ENCODE peak calls at places on chromosomes 11 and 22, in nine cellular contexts. One of them, this sample, is unnamed.

GRCh38 chr11:62472063-62472884 is 53.4 kb downstream of the SCGB1A1 start:
- DNase-seq in colonic mucosa: no peak
- DNase-seq in CD8-positive, alpha-beta memory T cell: no peak
- DNase-seq in aorta: no peak
- DNase-seq in prostate gland: no peak
- DNase-seq in CD8-positive, alpha-beta T cell: no peak
- DNase-seq in neural progenitor cell: no peak
- DNase-seq in DND-41: no peak
- DNase-seq in CD4-positive, CD25-positive, alpha-beta regulatory T cell: no peak
- DNase-seq in this sample: no peak

GRCh38 chr11:88420165-88420781 is 82.7 kb upstream of the CTSC start:
- DNase-seq in colonic mucosa: no peak
- DNase-seq in CD8-positive, alpha-beta memory T cell: no peak
- DNase-seq in aorta: no peak
- DNase-seq in prostate gland: no peak
- DNase-seq in CD8-positive, alpha-beta T cell: no peak
- DNase-seq in neural progenitor cell: no peak
- DNase-seq in DND-41: no peak
- DNase-seq in CD4-positive, CD25-positive, alpha-beta regulatory T cell: no peak
- DNase-seq in this sample: peak; percentile 73

GRCh38 chr11:13216019-13217006 is 61.3 kb upstream of the BMAL1 start:
- DNase-seq in colonic mucosa: no peak
- DNase-seq in CD8-positive, alpha-beta memory T cell: no peak
- DNase-seq in aorta: peak; percentile 81
- DNase-seq in prostate gland: no peak
- DNase-seq in CD8-positive, alpha-beta T cell: no peak
- DNase-seq in neural progenitor cell: peak; percentile 61
- DNase-seq in DND-41: no peak
- DNase-seq in CD4-positive, CD25-positive, alpha-beta regulatory T cell: no peak
- DNase-seq in this sample: peak; percentile 95

GRCh38 chr11:33801821-33802413 is 27.6 kb upstream of the FBXO3 start:
- DNase-seq in colonic mucosa: no peak
- DNase-seq in CD8-positive, alpha-beta memory T cell: no peak
- DNase-seq in aorta: no peak
- DNase-seq in prostate gland: no peak
- DNase-seq in CD8-positive, alpha-beta T cell: no peak
- DNase-seq in neural progenitor cell: peak; percentile 47
- DNase-seq in DND-41: no peak
- DNase-seq in CD4-positive, CD25-positive, alpha-beta regulatory T cell: no peak
- DNase-seq in this sample: no peak

GRCh38 chr11:135027461-135027860 is 615.4 kb upstream of the B3GAT1 start:
- DNase-seq in colonic mucosa: no peak
- DNase-seq in CD8-positive, alpha-beta memory T cell: no peak
- DNase-seq in aorta: no peak
- DNase-seq in prostate gland: no peak
- DNase-seq in CD8-positive, alpha-beta T cell: no peak
- DNase-seq in neural progenitor cell: peak; percentile 82
- DNase-seq in DND-41: peak; percentile 70
- DNase-seq in CD4-positive, CD25-positive, alpha-beta regulatory T cell: no peak
- DNase-seq in this sample: no peak

GRCh38 chr22:45861259-45861658 is 115.7 kb downstream of the WNT7B start:
- DNase-seq in colonic mucosa: no peak
- DNase-seq in CD8-positive, alpha-beta memory T cell: no peak
- DNase-seq in aorta: no peak
- DNase-seq in prostate gland: no peak
- DNase-seq in CD8-positive, alpha-beta T cell: no peak
- DNase-seq in neural progenitor cell: no peak
- DNase-seq in DND-41: no peak
- DNase-seq in CD4-positive, CD25-positive, alpha-beta regulatory T cell: no peak
- DNase-seq in this sample: no peak

GRCh38 chr11:75547617-75548054 is 14.4 kb upstream of the SERPINH1 start:
- DNase-seq in colonic mucosa: peak; percentile 57
- DNase-seq in CD8-positive, alpha-beta memory T cell: no peak
- DNase-seq in aorta: peak; percentile 89
- DNase-seq in prostate gland: peak; percentile 48
- DNase-seq in CD8-positive, alpha-beta T cell: peak; percentile 56
- DNase-seq in neural progenitor cell: peak; percentile 88
- DNase-seq in DND-41: peak; percentile 32
- DNase-seq in CD4-positive, CD25-positive, alpha-beta regulatory T cell: no peak
- DNase-seq in this sample: no peak

GRCh38 chr11:67674442-67674871 is at the start of gene ALDH3B2:
- DNase-seq in colonic mucosa: peak; percentile 89
- DNase-seq in CD8-positive, alpha-beta memory T cell: no peak
- DNase-seq in aorta: no peak
- DNase-seq in prostate gland: peak; percentile 85
- DNase-seq in CD8-positive, alpha-beta T cell: no peak
- DNase-seq in neural progenitor cell: no peak
- DNase-seq in DND-41: peak; percentile 4
- DNase-seq in CD4-positive, CD25-positive, alpha-beta regulatory T cell: no peak
- DNase-seq in this sample: peak; percentile 80

GRCh38 chr11:32088117-32088941 is 2.5 kb upstream of the RCN1 start:
- DNase-seq in colonic mucosa: peak; percentile 38
- DNase-seq in CD8-positive, alpha-beta memory T cell: no peak
- DNase-seq in aorta: peak; percentile 86
- DNase-seq in prostate gland: peak; percentile 36
- DNase-seq in CD8-positive, alpha-beta T cell: no peak
- DNase-seq in neural progenitor cell: no peak
- DNase-seq in DND-41: peak; percentile 21
- DNase-seq in CD4-positive, CD25-positive, alpha-beta regulatory T cell: no peak
- DNase-seq in this sample: no peak

GRCh38 chr22:45010532-45010900 is 711 bp upstream of the PHF21B start:
- DNase-seq in colonic mucosa: no peak
- DNase-seq in CD8-positive, alpha-beta memory T cell: no peak
- DNase-seq in aorta: no peak
- DNase-seq in prostate gland: no peak
- DNase-seq in CD8-positive, alpha-beta T cell: no peak
- DNase-seq in neural progenitor cell: no peak
- DNase-seq in DND-41: peak; percentile 39
- DNase-seq in CD4-positive, CD25-positive, alpha-beta regulatory T cell: no peak
- DNase-seq in this sample: no peak

GRCh38 chr22:41687901-41688364 is 734 bp downstream of the SNU13 start:
- DNase-seq in colonic mucosa: no peak
- DNase-seq in CD8-positive, alpha-beta memory T cell: no peak
- DNase-seq in aorta: no peak
- DNase-seq in prostate gland: no peak
- DNase-seq in CD8-positive, alpha-beta T cell: no peak
- DNase-seq in neural progenitor cell: peak; percentile 54
- DNase-seq in DND-41: peak; percentile 47
- DNase-seq in CD4-positive, CD25-positive, alpha-beta regulatory T cell: no peak
- DNase-seq in this sample: no peak

GRCh38 chr22:23790819-23791736 is 4.3 kb downstream of the SMARCB1 start:
- DNase-seq in colonic mucosa: no peak
- DNase-seq in CD8-positive, alpha-beta memory T cell: no peak
- DNase-seq in aorta: no peak
- DNase-seq in prostate gland: no peak
- DNase-seq in CD8-positive, alpha-beta T cell: no peak
- DNase-seq in neural progenitor cell: no peak
- DNase-seq in DND-41: no peak
- DNase-seq in CD4-positive, CD25-positive, alpha-beta regulatory T cell: no peak
- DNase-seq in this sample: no peak
- H3K4me1 ChIP-seq in colonic mucosa: peaks cover 7% of the 10 kb centered on the region
- H3K4me1 ChIP-seq in CD8-positive, alpha-beta memory T cell: peaks cover 29% of the 10 kb centered on the region
- H3K4me1 ChIP-seq in aorta: no peaks in the 10 kb centered on the region
- H3K4me1 ChIP-seq in prostate gland: peaks cover 6% of the 10 kb centered on the region
- H3K4me1 ChIP-seq in CD8-positive, alpha-beta T cell: peaks cover 30% of the 10 kb centered on the region
- H3K4me1 ChIP-seq in neural progenitor cell: peaks cover 24% of the 10 kb centered on the region
- H3K4me1 ChIP-seq in DND-41: peaks cover 35% of the 10 kb centered on the region
- H3K4me1 ChIP-seq in CD4-positive, CD25-positive, alpha-beta regulatory T cell: peaks cover 20% of the 10 kb centered on the region
- H3K4me1 ChIP-seq in this sample: no peaks in the 10 kb centered on the region

DNA sequence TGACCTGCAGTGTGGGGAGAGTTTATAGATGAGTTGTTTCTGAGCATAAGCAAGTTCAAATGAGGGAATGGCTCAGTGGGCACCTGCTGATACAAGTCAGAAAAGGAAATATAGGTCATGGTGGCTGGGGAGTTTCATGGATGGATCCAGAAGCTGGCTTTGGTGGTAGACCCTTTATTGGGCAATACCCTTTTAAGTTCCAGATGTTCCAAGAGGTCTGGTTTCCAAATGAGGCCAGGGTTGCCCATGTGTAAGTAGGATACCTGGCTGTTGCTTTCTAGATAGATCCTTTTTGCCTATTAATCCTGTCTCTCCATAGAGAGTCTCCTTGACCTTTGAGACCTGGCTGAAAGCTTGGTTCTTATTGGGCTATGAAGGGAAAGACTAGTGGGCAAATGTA is 2.2 kb downstream of the STIM1 start:
- DNase-seq in colonic mucosa: no peak
- DNase-seq in CD8-positive, alpha-beta memory T cell: no peak
- DNase-seq in aorta: no peak
- DNase-seq in prostate gland: no peak
- DNase-seq in CD8-positive, alpha-beta T cell: no peak
- DNase-seq in neural progenitor cell: no peak
- DNase-seq in DND-41: no peak
- DNase-seq in CD4-positive, CD25-positive, alpha-beta regulatory T cell: no peak
- DNase-seq in this sample: no peak
- H3K4me3 ChIP-seq in colonic mucosa: peak overlapping the region; percentile 6
- H3K4me3 ChIP-seq in CD8-positive, alpha-beta memory T cell: peak overlapping the region; percentile 80
- H3K4me3 ChIP-seq in aorta: no peak overlapping the region
- H3K4me3 ChIP-seq in prostate gland: no peak overlapping the region
- H3K4me3 ChIP-seq in CD8-positive, alpha-beta T cell: peak overlapping the region; percentile 78
- H3K4me3 ChIP-seq in neural progenitor cell: no peak overlapping the region
- H3K4me3 ChIP-seq in DND-41: peak overlapping the region; percentile 76
- H3K4me3 ChIP-seq in CD4-positive, CD25-positive, alpha-beta regulatory T cell: peak overlapping the region; percentile 97
- H3K4me3 ChIP-seq in this sample: no peak overlapping the region

DNA sequence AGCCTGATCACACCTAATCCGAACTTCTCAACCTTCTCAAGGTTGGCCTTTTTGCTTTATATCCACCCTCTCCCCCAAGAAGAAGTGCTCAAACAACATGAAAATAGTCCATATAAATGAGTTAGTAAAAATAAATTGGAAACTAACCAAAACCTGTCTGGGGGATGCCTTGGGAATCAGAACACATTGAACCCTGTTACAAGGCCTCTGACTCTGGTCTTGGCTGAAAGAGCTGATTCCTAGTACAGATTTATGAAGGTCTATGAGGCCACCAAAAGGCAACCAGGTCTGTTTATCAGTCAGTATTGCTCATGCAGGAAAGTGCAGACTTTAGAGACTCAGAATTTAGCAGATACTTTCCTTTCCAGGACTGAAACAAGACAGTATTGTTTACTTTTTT is 49.7 kb downstream of the NRXN2 start:
- DNase-seq in colonic mucosa: no peak
- DNase-seq in CD8-positive, alpha-beta memory T cell: no peak
- DNase-seq in aorta: no peak
- DNase-seq in prostate gland: no peak
- DNase-seq in CD8-positive, alpha-beta T cell: no peak
- DNase-seq in neural progenitor cell: no peak
- DNase-seq in DND-41: no peak
- DNase-seq in CD4-positive, CD25-positive, alpha-beta regulatory T cell: no peak
- DNase-seq in this sample: no peak
- H3K27me3 ChIP-seq in colonic mucosa: no peaks in the 10 kb centered on the region
- H3K27me3 ChIP-seq in CD8-positive, alpha-beta memory T cell: peaks cover 17% of the 10 kb centered on the region
- H3K27me3 ChIP-seq in aorta: no peaks in the 10 kb centered on the region
- H3K27me3 ChIP-seq in prostate gland: peaks cover 5% of the 10 kb centered on the region
- H3K27me3 ChIP-seq in CD8-positive, alpha-beta T cell: no peaks in the 10 kb centered on the region
- H3K27me3 ChIP-seq in neural progenitor cell: peaks cover 50% of the 10 kb centered on the region
- H3K27me3 ChIP-seq in DND-41: peaks cover 31% of the 10 kb centered on the region
- H3K27me3 ChIP-seq in CD4-positive, CD25-positive, alpha-beta regulatory T cell: peaks cover 17% of the 10 kb centered on the region
- H3K27me3 ChIP-seq in this sample: no peaks in the 10 kb centered on the region

DNA sequence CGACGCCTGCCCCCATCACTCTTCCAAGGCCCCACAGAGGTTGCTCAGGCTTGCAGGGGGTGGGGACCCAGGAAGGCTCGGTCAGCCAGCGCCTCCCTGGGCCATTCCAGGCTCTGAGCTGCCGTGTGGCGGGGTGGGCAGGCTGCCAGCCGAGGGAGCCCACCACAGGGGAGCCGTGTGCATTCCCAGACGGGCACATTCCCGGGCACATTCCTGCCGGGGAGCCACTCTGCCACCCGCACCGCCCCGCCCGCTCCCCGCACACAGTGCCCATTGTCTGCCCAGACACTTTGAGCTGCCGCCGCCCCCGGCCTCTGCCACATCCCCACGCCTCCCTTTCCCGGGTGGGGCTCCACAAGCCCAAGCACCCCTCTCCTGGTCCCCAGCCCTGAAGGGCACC is 27.4 kb downstream of the RPL3 start:
- DNase-seq in colonic mucosa: no peak
- DNase-seq in CD8-positive, alpha-beta memory T cell: no peak
- DNase-seq in aorta: no peak
- DNase-seq in prostate gland: no peak
- DNase-seq in CD8-positive, alpha-beta T cell: no peak
- DNase-seq in neural progenitor cell: no peak
- DNase-seq in DND-41: no peak
- DNase-seq in CD4-positive, CD25-positive, alpha-beta regulatory T cell: no peak
- DNase-seq in this sample: no peak
- H3K4me1 ChIP-seq in colonic mucosa: peaks cover 6% of the 10 kb centered on the region
- H3K4me1 ChIP-seq in CD8-positive, alpha-beta memory T cell: no peaks in the 10 kb centered on the region
- H3K4me1 ChIP-seq in aorta: no peaks in the 10 kb centered on the region
- H3K4me1 ChIP-seq in prostate gland: peaks cover 23% of the 10 kb centered on the region
- H3K4me1 ChIP-seq in CD8-positive, alpha-beta T cell: no peaks in the 10 kb centered on the region
- H3K4me1 ChIP-seq in neural progenitor cell: peaks cover 7% of the 10 kb centered on the region
- H3K4me1 ChIP-seq in DND-41: no peaks in the 10 kb centered on the region
- H3K4me1 ChIP-seq in CD4-positive, CD25-positive, alpha-beta regulatory T cell: no peaks in the 10 kb centered on the region
- H3K4me1 ChIP-seq in this sample: peaks cover 33% of the 10 kb centered on the region

DNA sequence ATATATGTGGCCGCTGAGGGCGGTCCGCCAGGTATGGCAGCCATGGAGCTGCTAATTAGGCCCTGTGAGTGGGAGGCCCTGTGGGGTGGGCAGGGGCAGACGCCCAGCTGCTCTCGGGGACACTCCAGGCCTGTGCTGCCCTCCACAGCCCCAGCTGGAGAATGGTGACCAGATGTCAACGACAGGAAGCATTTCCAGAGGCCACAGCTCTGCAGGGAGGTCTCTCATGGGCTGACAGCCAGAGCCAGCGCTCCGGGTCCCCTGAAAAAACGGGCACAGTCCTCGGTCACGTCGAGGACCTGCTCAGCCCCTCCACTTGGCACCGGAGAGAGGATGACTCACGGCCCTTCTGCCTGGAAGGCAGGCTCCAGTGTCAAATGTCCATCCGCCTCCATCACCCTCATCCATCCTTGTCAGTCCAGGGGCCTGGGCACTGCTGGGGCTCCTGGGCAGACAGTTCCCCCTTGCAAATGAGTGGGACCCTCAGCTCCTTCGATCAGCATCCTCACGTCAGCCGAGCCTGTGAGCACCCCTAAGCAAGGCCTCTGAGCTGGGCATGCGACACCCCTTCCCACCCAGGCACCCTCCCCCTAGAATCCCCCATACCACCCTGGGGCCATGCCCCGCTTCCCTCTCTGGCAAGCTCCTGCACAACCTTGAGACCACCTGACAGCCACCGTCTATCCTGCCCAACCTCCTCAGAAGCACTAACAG is 1.9 kb downstream of the BID start:
- DNase-seq in colonic mucosa: no peak
- DNase-seq in CD8-positive, alpha-beta memory T cell: no peak
- DNase-seq in aorta: no peak
- DNase-seq in prostate gland: no peak
- DNase-seq in CD8-positive, alpha-beta T cell: no peak
- DNase-seq in neural progenitor cell: no peak
- DNase-seq in DND-41: no peak
- DNase-seq in CD4-positive, CD25-positive, alpha-beta regulatory T cell: no peak
- DNase-seq in this sample: no peak
- H3K4me3 ChIP-seq in colonic mucosa: peak overlapping the region; percentile 58
- H3K4me3 ChIP-seq in CD8-positive, alpha-beta memory T cell: peak overlapping the region; percentile 70
- H3K4me3 ChIP-seq in aorta: no peak overlapping the region
- H3K4me3 ChIP-seq in prostate gland: no peak overlapping the region
- H3K4me3 ChIP-seq in CD8-positive, alpha-beta T cell: peak overlapping the region; percentile 65
- H3K4me3 ChIP-seq in neural progenitor cell: peak overlapping the region; percentile 76
- H3K4me3 ChIP-seq in DND-41: no peak overlapping the region
- H3K4me3 ChIP-seq in CD4-positive, CD25-positive, alpha-beta regulatory T cell: no peak overlapping the region
- H3K4me3 ChIP-seq in this sample: no peak overlapping the region

GRCh38 chr11:114058026-114058706 is 1.3 kb upstream of the ZBTB16 start:
- DNase-seq in colonic mucosa: no peak
- DNase-seq in CD8-positive, alpha-beta memory T cell: no peak
- DNase-seq in aorta: peak; percentile 89
- DNase-seq in prostate gland: no peak
- DNase-seq in CD8-positive, alpha-beta T cell: no peak
- DNase-seq in neural progenitor cell: peak; percentile 65
- DNase-seq in DND-41: no peak
- DNase-seq in CD4-positive, CD25-positive, alpha-beta regulatory T cell: no peak
- DNase-seq in this sample: no peak
- H3K27me3 ChIP-seq in colonic mucosa: peaks cover 8% of the 10 kb centered on the region
- H3K27me3 ChIP-seq in CD8-positive, alpha-beta memory T cell: peaks cover 15% of the 10 kb centered on the region
- H3K27me3 ChIP-seq in aorta: no peaks in the 10 kb centered on the region
- H3K27me3 ChIP-seq in prostate gland: no peaks in the 10 kb centered on the region
- H3K27me3 ChIP-seq in CD8-positive, alpha-beta T cell: peaks cover 14% of the 10 kb centered on the region
- H3K27me3 ChIP-seq in neural progenitor cell: peaks cover 75% of the 10 kb centered on the region
- H3K27me3 ChIP-seq in DND-41: peaks cover 11% of the 10 kb centered on the region
- H3K27me3 ChIP-seq in CD4-positive, CD25-positive, alpha-beta regulatory T cell: peaks cover 16% of the 10 kb centered on the region
- H3K27me3 ChIP-seq in this sample: peaks cover 16% of the 10 kb centered on the region